ENCODE peak calls at places on chromosomes 2 and 18, in four cellular contexts. One of them, this sample, is unnamed.

GRCh38 chr2:9802576-9802993 is 40.7 kb upstream of the TAF1B start:
- DNase-seq in K562: no peak
- DNase-seq in HepG2: no peak
- DNase-seq in WTC11: no peak
- DNase-seq in this sample: no peak

GRCh38 chr2:241048149-241048948 is 49.9 kb downstream of the SNED1 start:
- DNase-seq in HepG2: no peak
- DNase-seq in K562: no peak
- DNase-seq in WTC11: no peak
- DNase-seq in this sample: no peak

GRCh38 chr2:497770-498492 is 179.3 kb downstream of the TMEM18 start:
- DNase-seq in WTC11: no peak
- DNase-seq in K562: no peak
- DNase-seq in HepG2: no peak
- DNase-seq in this sample: no peak

GRCh38 chr2:172408143-172408766 is 19.1 kb upstream of the ITGA6 start:
- DNase-seq in HepG2: no peak
- DNase-seq in WTC11: no peak
- DNase-seq in K562: no peak
- DNase-seq in this sample: no peak

GRCh38 chr18:78031589-78031988 is 781.9 kb downstream of the GALR1 start:
- DNase-seq in WTC11: no peak
- DNase-seq in K562: no peak
- DNase-seq in HepG2: no peak
- DNase-seq in this sample: no peak

GRCh38 chr2:28449489-28450395 is 46.1 kb upstream of the PLB1 start:
- DNase-seq in WTC11: no peak
- DNase-seq in HepG2: no peak
- DNase-seq in K562: peak; percentile 34
- DNase-seq in this sample: no peak

GRCh38 chr2:121071058-121071504 is 213.9 kb downstream of the TFCP2L1 start:
- DNase-seq in HepG2: peak; percentile 24
- DNase-seq in WTC11: peak; percentile 92
- DNase-seq in K562: peak; percentile 79
- DNase-seq in this sample: no peak

GRCh38 chr2:109341363-109341762 is 212.4 kb downstream of the SH3RF3 start:
- DNase-seq in WTC11: no peak
- DNase-seq in HepG2: no peak
- DNase-seq in K562: no peak
- DNase-seq in this sample: no peak

GRCh38 chr2:219272995-219273394 is 6.2 kb upstream of the DNAJB2 start:
- DNase-seq in K562: no peak
- DNase-seq in WTC11: no peak
- DNase-seq in HepG2: no peak
- DNase-seq in this sample: no peak

DNA sequence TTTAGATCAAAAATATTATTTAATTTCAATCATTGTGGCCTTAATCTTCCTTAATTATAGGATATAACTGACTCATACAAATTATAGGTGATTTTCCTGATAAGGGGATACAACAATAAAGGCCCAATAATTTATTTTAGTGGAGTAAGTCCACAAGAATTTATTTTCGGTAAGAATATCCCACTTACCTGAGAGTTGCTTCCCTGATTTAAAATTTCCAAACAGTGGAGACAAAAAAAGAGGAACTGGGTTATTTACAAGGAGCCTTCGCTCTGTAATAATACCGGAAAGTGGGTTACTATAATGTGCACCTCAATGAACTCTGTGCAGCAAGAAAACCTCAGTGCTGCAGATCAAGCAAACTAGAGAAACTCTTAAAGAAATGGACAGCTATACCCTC is 42.2 kb downstream of the FEZ2 start:
- DNase-seq in HepG2: no peak
- DNase-seq in K562: no peak
- DNase-seq in WTC11: no peak
- DNase-seq in this sample: no peak
- TF ChIP-seq TCF7 in HepG2: no peak
- TF ChIP-seq TCF7 in K562: no peak
- TF ChIP-seq TCF7 in WTC11: no peak
- TF ChIP-seq TCF7 in this sample: no peak

GRCh38 chr2:217903142-217903858 is 99.5 kb downstream of the TNS1 start:
- DNase-seq in WTC11: no peak
- DNase-seq in HepG2: no peak
- DNase-seq in K562: no peak
- DNase-seq in this sample: no peak

GRCh38 chr2:217901826-217902225 is 101.0 kb downstream of the TNS1 start:
- DNase-seq in HepG2: peak; percentile 66
- DNase-seq in K562: no peak
- DNase-seq in WTC11: no peak
- DNase-seq in this sample: no peak

GRCh38 chr2:217903859-217904613 is 98.8 kb downstream of the TNS1 start:
- DNase-seq in K562: no peak
- DNase-seq in WTC11: no peak
- DNase-seq in HepG2: peak; percentile 71
- DNase-seq in this sample: no peak

GRCh38 chr2:217901400-217901799 is 101.4 kb downstream of the TNS1 start:
- DNase-seq in K562: no peak
- DNase-seq in HepG2: no peak
- DNase-seq in WTC11: no peak
- DNase-seq in this sample: no peak

DNA sequence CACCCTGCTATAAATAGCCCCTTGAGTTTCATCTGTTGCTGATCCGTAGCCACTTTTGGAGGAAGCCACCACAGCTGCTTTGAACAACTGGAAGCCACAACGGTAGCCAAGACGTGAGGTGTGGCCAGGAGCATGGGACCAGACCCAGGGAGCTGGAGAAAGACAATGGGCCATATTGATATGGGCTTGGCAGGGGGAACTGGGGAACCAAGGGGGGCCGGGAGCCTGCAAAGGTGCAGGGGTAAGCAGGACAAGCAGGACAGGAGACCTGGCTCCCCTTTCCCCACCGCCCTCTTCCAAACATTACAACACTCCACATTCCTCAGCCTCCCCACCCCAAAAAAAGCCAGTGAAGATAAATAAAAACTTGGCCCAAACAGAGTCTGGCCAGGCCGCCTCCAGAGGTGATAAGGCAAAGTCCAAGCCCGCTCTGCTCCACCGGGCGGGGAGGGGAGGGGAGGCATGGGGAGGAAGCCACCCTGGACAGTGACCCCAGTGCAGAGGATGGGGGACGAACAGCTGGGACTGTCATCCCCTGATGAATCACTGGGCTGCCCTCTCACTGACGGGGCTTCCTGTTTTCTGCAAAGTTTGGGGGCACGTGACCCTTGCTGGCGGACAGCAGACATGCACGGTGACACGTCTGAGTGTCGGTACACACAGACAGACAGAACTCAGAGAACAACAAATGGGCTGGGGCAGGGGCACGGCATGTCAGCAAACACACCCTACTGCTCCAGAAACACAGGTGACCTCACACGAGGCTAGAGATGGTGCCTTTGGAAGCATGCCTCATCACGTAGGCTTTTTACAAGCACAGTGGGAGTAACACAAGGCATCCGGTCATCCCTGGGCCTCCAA is 100.3 kb downstream of the TNS1 start:
- DNase-seq in K562: peak; percentile 46
- DNase-seq in WTC11: no peak
- DNase-seq in HepG2: peak; percentile 100
- DNase-seq in this sample: no peak
- TF ChIP-seq TCF7 in K562: no peak
- TF ChIP-seq TCF7 in WTC11: no peak
- TF ChIP-seq TCF7 in HepG2: peak; percentile 76
- TF ChIP-seq TCF7 in this sample: no peak

DNA sequence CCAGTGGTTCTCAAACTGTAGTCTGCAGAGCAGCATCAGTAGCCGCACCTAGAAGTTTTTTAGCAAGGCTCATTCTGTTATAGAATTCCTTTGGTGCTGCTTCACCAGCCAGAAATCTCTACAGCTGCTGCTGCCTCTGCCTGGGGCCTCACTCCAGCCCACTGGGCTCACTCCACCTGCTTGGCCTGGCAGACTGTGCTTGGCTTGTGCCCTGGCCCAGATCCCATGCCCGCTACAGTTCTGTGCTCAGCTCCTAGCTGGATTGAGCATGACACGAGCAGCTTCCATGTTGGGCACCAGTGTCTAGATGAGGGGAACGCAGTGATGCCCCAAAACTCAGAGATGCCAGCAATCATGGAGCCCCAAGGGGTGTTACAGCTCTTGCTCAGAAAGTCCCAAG is 22.6 kb downstream of the MAPK4 start:
- DNase-seq in HepG2: no peak
- DNase-seq in WTC11: no peak
- DNase-seq in K562: no peak
- DNase-seq in this sample: no peak
- TF ChIP-seq TCF7 in HepG2: no peak
- TF ChIP-seq TCF7 in WTC11: no peak
- TF ChIP-seq TCF7 in K562: no peak
- TF ChIP-seq TCF7 in this sample: no peak

GRCh38 chr2:150400849-150401248 is 86.6 kb downstream of the RND3 start:
- DNase-seq in K562: no peak
- DNase-seq in WTC11: no peak
- DNase-seq in HepG2: no peak
- DNase-seq in this sample: no peak

GRCh38 chr2:150409196-150409595 is 78.3 kb downstream of the RND3 start:
- DNase-seq in HepG2: no peak
- DNase-seq in K562: no peak
- DNase-seq in WTC11: no peak
- DNase-seq in this sample: no peak

GRCh38 chr2:150404147-150404546 is 83.3 kb downstream of the RND3 start:
- DNase-seq in WTC11: no peak
- DNase-seq in HepG2: no peak
- DNase-seq in K562: no peak
- DNase-seq in this sample: no peak

DNA sequence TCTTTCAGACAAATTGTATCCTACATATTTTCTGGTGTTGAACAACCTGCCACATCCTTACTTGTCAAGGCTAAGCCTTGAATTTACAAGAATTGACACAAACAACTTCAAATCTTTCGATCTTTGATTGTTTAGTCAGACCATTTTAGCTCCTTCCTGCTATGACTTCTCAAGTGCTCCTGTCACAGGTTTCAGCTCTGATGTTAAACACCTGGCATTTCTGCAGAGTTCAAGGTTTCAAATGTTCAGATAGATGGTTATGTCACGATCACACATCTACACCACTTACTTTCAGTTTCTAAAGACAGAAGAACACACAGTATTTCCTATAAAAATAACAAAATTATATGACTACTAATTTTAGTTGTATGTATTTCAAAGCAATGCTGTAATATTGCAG is 84.0 kb downstream of the RND3 start:
- DNase-seq in K562: no peak
- DNase-seq in WTC11: no peak
- DNase-seq in HepG2: no peak
- DNase-seq in this sample: peak; percentile 23
- TF ChIP-seq TCF7 in K562: no peak
- TF ChIP-seq TCF7 in WTC11: no peak
- TF ChIP-seq TCF7 in HepG2: no peak
- TF ChIP-seq TCF7 in this sample: no peak

GRCh38 chr2:238302076-238302475 is 13.7 kb upstream of the PER2 start:
- DNase-seq in K562: no peak
- DNase-seq in WTC11: no peak
- DNase-seq in HepG2: no peak
- DNase-seq in this sample: no peak
- TF ChIP-seq TCF7 in K562: no peak
- TF ChIP-seq TCF7 in WTC11: no peak
- TF ChIP-seq TCF7 in HepG2: no peak
- TF ChIP-seq TCF7 in this sample: no peak

DNA sequence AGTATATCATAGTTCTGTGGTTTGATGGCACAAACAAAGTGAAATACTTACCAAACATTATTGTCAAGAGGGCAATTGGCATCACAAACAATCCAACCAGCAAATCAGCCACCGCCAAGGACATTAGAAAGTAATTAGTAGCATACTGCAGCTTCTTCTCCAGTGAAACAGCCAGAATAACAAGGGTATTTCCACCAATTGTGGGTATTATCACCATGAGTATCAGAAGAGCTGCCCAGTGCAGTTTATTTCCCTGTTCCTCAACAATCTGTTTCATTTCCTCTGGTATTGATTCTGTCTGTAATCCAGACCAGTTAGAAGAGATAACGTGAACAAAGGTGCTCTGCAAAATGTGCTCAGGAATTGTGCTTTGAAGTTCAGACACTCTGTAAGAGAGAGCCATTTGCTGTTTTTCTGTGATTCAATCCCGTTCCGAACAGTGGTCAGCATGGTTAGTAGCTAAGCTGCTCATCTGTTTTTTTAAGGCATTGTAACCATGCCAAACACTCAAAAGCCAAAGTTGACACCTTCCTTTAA is 1.4 kb downstream of the HTR2B start:
- DNase-seq in WTC11: no peak
- DNase-seq in HepG2: peak; percentile 37
- DNase-seq in K562: no peak
- DNase-seq in this sample: peak; percentile 16
- TF ChIP-seq TCF7 in WTC11: no peak
- TF ChIP-seq TCF7 in HepG2: peak; percentile 79
- TF ChIP-seq TCF7 in K562: no peak
- TF ChIP-seq TCF7 in this sample: no peak

DNA sequence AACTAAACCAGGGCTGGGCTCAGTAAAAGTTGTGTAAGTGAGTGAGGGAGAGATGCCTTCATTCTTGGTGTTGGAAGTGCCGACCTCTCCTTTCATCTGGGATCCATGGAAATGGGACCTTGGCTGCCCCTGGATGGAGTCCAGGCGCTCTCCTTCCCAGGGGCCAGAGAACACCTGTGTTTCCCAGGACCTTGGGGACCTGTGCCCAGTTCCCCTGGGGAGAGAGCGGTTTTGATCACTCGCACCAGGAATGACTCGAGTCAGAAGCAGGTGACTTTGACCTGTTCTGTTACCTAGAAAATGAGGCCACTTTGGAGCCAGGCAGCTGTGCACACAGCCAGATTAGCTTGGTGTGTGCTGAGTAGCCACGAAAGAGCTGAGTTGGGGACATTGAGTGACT is 97.3 kb downstream of the SH3BP4 start:
- DNase-seq in WTC11: no peak
- DNase-seq in K562: no peak
- DNase-seq in HepG2: no peak
- DNase-seq in this sample: no peak
- TF ChIP-seq TCF7 in WTC11: no peak
- TF ChIP-seq TCF7 in K562: no peak
- TF ChIP-seq TCF7 in HepG2: no peak
- TF ChIP-seq TCF7 in this sample: no peak

DNA sequence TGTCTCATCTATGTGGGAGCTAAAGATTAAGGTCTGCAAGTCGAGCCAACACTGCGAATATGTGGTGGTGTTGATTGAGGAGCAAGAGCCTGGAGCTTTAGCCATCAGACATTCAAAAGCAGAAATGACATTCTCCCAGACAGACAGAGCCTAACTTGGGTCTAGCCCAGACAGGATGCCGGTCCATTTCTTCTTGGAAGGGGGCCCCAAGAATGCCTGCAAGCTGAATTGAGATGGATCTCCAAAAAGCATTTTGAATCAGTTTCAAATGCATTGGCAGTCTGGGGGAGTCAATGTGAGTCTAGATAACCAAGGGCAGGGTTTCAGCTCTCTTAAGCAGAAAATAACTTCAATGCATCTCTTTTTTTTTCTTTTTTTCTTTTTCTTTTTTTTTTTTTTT is 30.0 kb upstream of the EML4 start:
- DNase-seq in HepG2: no peak
- DNase-seq in WTC11: no peak
- DNase-seq in K562: no peak
- DNase-seq in this sample: no peak
- TF ChIP-seq TCF7 in HepG2: no peak
- TF ChIP-seq TCF7 in WTC11: no peak
- TF ChIP-seq TCF7 in K562: no peak
- TF ChIP-seq TCF7 in this sample: no peak

This sample was measured in GM12878.